ENCODE peak calls at places on chromosomes 6 and 20, in four cellular contexts. Y, O, R and S are unnamed samples.

GRCh38 chr6:51529240-51529639 is 558.2 kb downstream of the PKHD1 start:
- DNase-seq in R (no peak), Y (no peak), O (no peak), S (no peak)

GRCh38 chr6:135295085-135295484 is 114.0 kb downstream of the MYB start:
- DNase-seq in O (no peak), Y (no peak), R (no peak), S (no peak)

GRCh38 chr6:137399949-137400443 is 94.2 kb downstream of the OLIG3 start:
- DNase-seq in O (no peak), R (no peak), Y (no peak), S (peak; percentile 20)

GRCh38 chr6:107823047-107823557 is 1.0 kb downstream of the SCML4 start:
- DNase-seq in Y (no peak), R (no peak), O (no peak), S (no peak)

GRCh38 chr20:3318226-3318884 is 79.4 kb upstream of the SLC4A11 start:
- DNase-seq in R (no peak), O (peak; percentile 14), Y (no peak), S (no peak)

GRCh38 chr6:99894815-99895214 is 99.2 kb downstream of the MCHR2 start:
- DNase-seq in Y (no peak), R (no peak), O (no peak), S (no peak)

GRCh38 chr6:2630362-2630761 is 120.4 kb downstream of the MYLK4 start:
- DNase-seq in Y (peak; percentile 62), R (no peak), O (peak; percentile 98), S (no peak)

GRCh38 chr6:34560366-34561226 is 4.5 kb upstream of the SPDEF start:
- DNase-seq in R (no peak), O (no peak), Y (peak; percentile 33), S (peak; percentile 45)

GRCh38 chr20:23035731-23036130 is 619 bp downstream of the SSTR4 start:
- DNase-seq in O (no peak), Y (no peak), R (no peak), S (no peak)

GRCh38 chr6:111211411-111212030 is 124.2 kb downstream of the SLC16A10 start:
- DNase-seq in R (no peak), Y (no peak), O (no peak), S (no peak)

GRCh38 chr6:158131926-158132325 is 36.1 kb downstream of the SERAC1 start:
- DNase-seq in O (no peak), Y (peak; percentile 6), R (peak; percentile 77), S (peak; percentile 2)

GRCh38 chr6:1200706-1201105 is 111.2 kb upstream of the FOXQ1 start:
- DNase-seq in O (peak; percentile 5), R (no peak), Y (peak; percentile 82), S (no peak)

GRCh38 chr6:142372348-142372747 is 70.5 kb downstream of the ADGRG6 start:
- DNase-seq in Y (no peak), R (no peak), O (peak; percentile 54), S (no peak)

GRCh38 chr6:71238351-71238750 is 50.3 kb upstream of the OGFRL1 start:
- DNase-seq in R (no peak), O (peak; percentile 31), Y (peak; percentile 50), S (no peak)

GRCh38 chr6:22025468-22026159 is 271.2 kb downstream of the PRL start:
- DNase-seq in R (peak; percentile 98), O (peak; percentile 87), Y (peak; percentile 51), S (no peak)

GRCh38 chr6:25175656-25176055 is 103.5 kb upstream of the CARMIL1 start:
- DNase-seq in Y (no peak), R (no peak), O (no peak), S (no peak)

GRCh38 chr6:36123270-36124139 is 6.8 kb upstream of the MAPK13 start:
- DNase-seq in R (peak; percentile 78), O (peak; percentile 66), Y (peak; percentile 84), S (peak; percentile 75)

GRCh38 chr20:34675993-34676641 is 775 bp downstream of the PIGU start:
- DNase-seq in R (no peak), O (no peak), Y (no peak), S (no peak)

GRCh38 chr6:16168121-16168520 is 39.2 kb downstream of the MYLIP start:
- DNase-seq in R (no peak), O (no peak), Y (no peak), S (no peak)

GRCh38 chr20:6700563-6701328 is 66.7 kb upstream of the BMP2 start:
- DNase-seq in O (no peak), R (peak; percentile 78), Y (no peak), S (no peak)